ENCODE peak calls at places on chromosome 1, in seven cellular contexts. E, I, Q, S, T, K and Y are unnamed samples.

GRCh38 chr1:11823366-11824137 is 17.6 kb downstream of the CLCN6 start:
- DNase-seq in T (peak), E (no peak), K (no peak), S (no peak), I (peak), Q (no peak), Y (no peak)

GRCh38 chr1:229631148-229631547 is 5.1 kb downstream of the URB2 start:
- DNase-seq in T (no peak), Q (no peak), I (no peak), K (no peak), E (no peak), S (no peak), Y (no peak)

GRCh38 chr1:240705584-240705983 is 93.6 kb upstream of the GREM2 start:
- DNase-seq in Q (no peak), S (no peak), I (no peak), E (no peak), K (no peak), T (no peak), Y (no peak)

GRCh38 chr1:85059563-85059962 is 11.3 kb upstream of the MCOLN3 start:
- DNase-seq in K (no peak), I (no peak), E (no peak), Q (no peak), S (no peak), T (no peak), Y (no peak)

GRCh38 chr1:166814611-166815010 is 24.7 kb upstream of the POGK start:
- DNase-seq in E (no peak), I (no peak), Q (no peak), K (no peak), S (no peak), T (no peak), Y (no peak)

GRCh38 chr1:29515188-29515955 is 279.1 kb downstream of the PTPRU start:
- DNase-seq in K (peak), S (no peak), E (no peak), Q (no peak), I (no peak), T (no peak), Y (no peak)

GRCh38 chr1:54846301-54846700 is 40.7 kb downstream of the DHCR24 start:
- DNase-seq in T (no peak), Q (no peak), S (no peak), I (no peak), K (peak), E (no peak), Y (no peak)

GRCh38 chr1:119139857-119140176 is 636 bp downstream of the WARS2 start:
- DNase-seq in I (no peak), K (no peak), E (no peak), Q (no peak), S (no peak), T (no peak), Y (no peak)

GRCh38 chr1:209883341-209883971 is 54.6 kb upstream of the SYT14 start:
- DNase-seq in S (no peak), Q (no peak), T (no peak), E (no peak), K (no peak), I (no peak), Y (no peak)

GRCh38 chr1:56374026-56374974 is 205.1 kb downstream of the PLPP3 start:
- DNase-seq in T (no peak), Q (peak), I (no peak), K (no peak), S (peak), E (no peak), Y (no peak)

GRCh38 chr1:173476664-173477285 is 360 bp upstream of the PRDX6 start:
- DNase-seq in Q (peak), T (peak), K (peak), I (peak), E (peak), S (peak), Y (peak)

GRCh38 chr1:173473599-173474011 is 3.5 kb upstream of the PRDX6 start:
- DNase-seq in E (no peak), K (no peak), T (no peak), I (no peak), S (no peak), Q (no peak), Y (no peak)

GRCh38 chr1:173476197-173476663 is 905 bp upstream of the PRDX6 start:
- DNase-seq in S (no peak), Q (no peak), I (no peak), E (no peak), K (no peak), T (no peak), Y (no peak)

GRCh38 chr1:173475564-173476196 is 1.5 kb upstream of the PRDX6 start:
- DNase-seq in I (no peak), K (no peak), E (peak), T (no peak), Q (no peak), S (no peak), Y (no peak)

DNA sequence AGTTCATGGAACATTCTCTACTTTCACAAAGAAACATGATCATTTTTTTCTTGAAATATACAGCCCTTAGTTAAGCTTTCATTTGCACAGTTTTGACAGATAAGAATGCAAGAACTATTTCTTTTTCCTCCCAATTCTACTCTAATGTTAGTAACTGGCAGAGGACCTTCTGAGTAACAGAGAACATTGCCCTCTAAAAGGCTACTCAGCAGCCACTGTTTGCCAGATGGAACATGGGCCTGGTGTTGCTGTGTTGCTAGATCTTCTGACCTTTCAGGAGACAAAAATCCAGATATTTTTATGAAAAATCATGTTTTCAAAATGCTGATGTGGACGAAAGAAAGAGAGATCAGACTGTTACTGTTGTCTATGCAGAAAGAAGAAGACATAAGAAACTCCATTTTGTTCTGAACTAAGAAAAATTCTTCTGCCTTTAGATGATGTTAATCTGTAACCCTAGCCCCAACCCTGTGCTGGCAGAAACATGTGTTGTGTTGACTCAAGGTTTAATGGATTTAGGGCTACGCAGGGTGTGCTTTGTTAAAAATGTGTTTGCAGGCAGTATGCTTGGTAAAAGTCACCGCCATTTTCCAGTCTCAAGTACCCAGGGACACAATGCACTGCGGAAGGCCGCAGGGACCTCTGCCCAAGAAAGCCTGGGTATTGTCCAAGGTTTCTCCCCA is 2.9 kb upstream of the PRDX6 start:
- DNase-seq in K (no peak), Q (no peak), S (no peak), I (no peak), T (no peak), E (no peak), Y (no peak)
- H3K27ac ChIP-seq in K (no peak), Q (no peak), S (peak), I (peak), T (peak), E (no peak), Y (peak)

GRCh38 chr1:41901551-41901950 is 17.2 kb downstream of the HIVEP3 start:
- DNase-seq in E (no peak), T (no peak), Q (no peak), S (no peak), I (no peak), K (no peak), Y (no peak)
- H3K27ac ChIP-seq in E (no peak), T (no peak), Q (peak), S (peak), I (no peak), K (no peak), Y (no peak)

GRCh38 chr1:170581041-170581440 is 49.1 kb downstream of the GORAB start:
- DNase-seq in I (no peak), E (no peak), S (peak), T (no peak), K (no peak), Q (no peak), Y (no peak)
- H3K27ac ChIP-seq in I (no peak), E (no peak), S (no peak), T (no peak), K (no peak), Q (no peak), Y (no peak)

DNA sequence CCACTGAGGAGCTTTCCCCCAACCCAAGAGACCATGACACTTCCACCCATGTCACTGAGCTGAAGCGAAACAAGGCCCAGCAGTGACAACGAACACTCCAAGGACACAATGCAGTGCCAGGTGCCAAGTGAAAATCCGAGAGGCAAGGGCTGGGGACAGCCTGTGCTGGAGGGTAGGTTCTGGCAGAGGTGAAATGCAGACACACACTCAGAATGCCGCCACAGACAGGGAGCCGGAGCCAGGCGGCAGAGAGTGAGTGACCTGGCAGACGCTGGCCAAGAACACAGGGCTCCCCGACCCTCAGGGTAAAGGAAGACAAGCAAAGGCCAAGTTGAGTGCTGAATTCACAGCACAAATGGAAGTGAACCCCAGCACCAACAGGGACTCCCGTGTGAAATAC is 78.9 kb downstream of the CD46 start:
- DNase-seq in E (no peak), K (no peak), S (peak), I (no peak), T (no peak), Q (no peak), Y (no peak)
- H3K27ac ChIP-seq in E (no peak), K (no peak), S (peak), I (peak), T (no peak), Q (no peak), Y (no peak)

GRCh38 chr1:218315638-218316037 is 29.5 kb upstream of the TGFB2 start:
- DNase-seq in T (peak), S (no peak), K (no peak), Q (peak), I (no peak), E (no peak), Y (no peak)

GRCh38 chr1:218317061-218317460 is 28.1 kb upstream of the TGFB2 start:
- DNase-seq in K (no peak), I (no peak), S (no peak), E (no peak), Q (no peak), T (no peak), Y (no peak)

GRCh38 chr1:218312509-218312908 is 27.4 kb downstream of the RRP15 start:
- DNase-seq in E (no peak), I (no peak), S (no peak), K (no peak), Q (no peak), T (no peak), Y (no peak)
- H3K27ac ChIP-seq in E (no peak), I (no peak), S (no peak), K (no peak), Q (no peak), T (peak), Y (no peak)